ENCODE peak calls at places on chromosome 10, in eight cellular contexts. G is cardiac muscle cell, I is naive B cell, Z is mesendoderm, K is foreskin fibroblast, N is left kidney, V is A172, H is AG08395. Y is an unnamed sample.

GRCh38 chr10:11317936-11318670 is 293.3 kb downstream of the USP6NL start:
- DNase-seq in G (no peak), I (no peak), Z (no peak), K (no peak), N (no peak), V (no peak), H (no peak), Y (no peak)

GRCh38 chr10:34377833-34378232 is 437.3 kb downstream of the PARD3 start:
- DNase-seq in G (no peak), I (no peak), Z (peak), K (no peak), N (no peak), V (no peak), H (no peak), Y (no peak)

GRCh38 chr10:69421611-69422308 is 5.0 kb upstream of the TACR2 start:
- DNase-seq in G (no peak), I (no peak), Z (no peak), K (no peak), N (no peak), V (no peak), H (no peak), Y (no peak)

GRCh38 chr10:123882681-123883445 is 8.7 kb downstream of the CPXM2 start:
- DNase-seq in G (no peak), I (no peak), Z (no peak), K (no peak), N (no peak), V (no peak), H (no peak), Y (no peak)

GRCh38 chr10:7317799-7318446 is 92.9 kb downstream of the SFMBT2 start:
- DNase-seq in G (no peak), I (peak), Z (no peak), K (no peak), N (no peak), V (no peak), H (no peak), Y (no peak)

GRCh38 chr10:88150338-88150737 is 286.9 kb downstream of the PTEN start:
- DNase-seq in G (no peak), I (no peak), Z (no peak), K (peak), N (no peak), V (peak), H (peak), Y (no peak)

GRCh38 chr10:124152139-124152780 is 58.9 kb upstream of the CHST15 start:
- DNase-seq in G (no peak), I (no peak), Z (peak), K (peak), N (no peak), V (peak), H (peak), Y (peak)

GRCh38 chr10:68235591-68235990 is 3.7 kb upstream of the ATOH7 start:
- DNase-seq in G (no peak), I (no peak), Z (no peak), K (no peak), N (no peak), V (no peak), H (no peak), Y (no peak)

GRCh38 chr10:12846718-12847117 is 154.8 kb downstream of the CCDC3 start:
- DNase-seq in G (no peak), I (no peak), Z (peak), K (no peak), N (no peak), V (no peak), H (no peak), Y (no peak)

GRCh38 chr10:128064615-128065580 is 61.3 kb downstream of the MKI67 start:
- DNase-seq in G (no peak), I (peak), Z (no peak), K (peak), N (no peak), V (peak), H (peak), Y (peak)

GRCh38 chr10:117226813-117227451 is 14.0 kb upstream of the SLC18A2 start:
- DNase-seq in G (peak), I (no peak), Z (peak), K (no peak), N (peak), V (peak), H (peak), Y (no peak)

GRCh38 chr10:133278577-133279265 is 2.1 kb upstream of the ADAM8 start:
- DNase-seq in G (peak), I (peak), Z (no peak), K (peak), N (peak), V (peak), H (no peak), Y (no peak)

GRCh38 chr10:116961305-116962251 is 43.4 kb downstream of the SHTN1 start:
- DNase-seq in G (no peak), I (no peak), Z (peak), K (no peak), N (no peak), V (no peak), H (peak), Y (no peak)

GRCh38 chr10:4650572-4650971 is 175.4 kb upstream of the AKR1E2 start:
- DNase-seq in G (no peak), I (no peak), Z (no peak), K (peak), N (no peak), V (no peak), H (peak), Y (peak)

GRCh38 chr10:30447125-30447799 is 13.3 kb downstream of the MAP3K8 start:
- DNase-seq in G (no peak), I (no peak), Z (no peak), K (no peak), N (no peak), V (no peak), H (no peak), Y (no peak)

GRCh38 chr10:72310636-72311035 is 36.9 kb downstream of the DDIT4 start:
- DNase-seq in G (no peak), I (no peak), Z (no peak), K (no peak), N (no peak), V (peak), H (peak), Y (no peak)

GRCh38 chr10:126659750-126660149 is 10.7 kb downstream of the C10orf90 start:
- DNase-seq in G (no peak), I (no peak), Z (no peak), K (no peak), N (no peak), V (no peak), H (no peak), Y (no peak)

GRCh38 chr10:3755440-3756359 is 29.3 kb downstream of the KLF6 start:
- DNase-seq in G (peak), I (no peak), Z (no peak), K (peak), N (no peak), V (peak), H (peak), Y (no peak)

GRCh38 chr10:61164458-61165160 is 220.6 kb upstream of the RHOBTB1 start:
- DNase-seq in G (no peak), I (no peak), Z (no peak), K (peak), N (no peak), V (no peak), H (no peak), Y (no peak)

GRCh38 chr10:71069909-71070666 is 142.3 kb upstream of the UNC5B start:
- DNase-seq in G (no peak), I (no peak), Z (no peak), K (no peak), N (no peak), V (no peak), H (no peak), Y (no peak)

GRCh38 chr10:50993817-50994251 is 80.5 kb upstream of the PRKG1 start:
- DNase-seq in G (no peak), I (no peak), Z (no peak), K (peak), N (peak), V (no peak), H (peak), Y (peak)

GRCh38 chr10:129960493-129961273 is 3.4 kb downstream of the EBF3 start:
- DNase-seq in G (peak), I (no peak), Z (no peak), K (no peak), N (no peak), V (no peak), H (no peak), Y (no peak)

GRCh38 chr10:132626019-132626760 is 88.6 kb downstream of the INPP5A start:
- DNase-seq in G (peak), I (no peak), Z (no peak), K (no peak), N (no peak), V (no peak), H (no peak), Y (no peak)

GRCh38 chr10:26624017-26624416 is 73.5 kb upstream of the PDSS1 start:
- DNase-seq in G (no peak), I (no peak), Z (no peak), K (no peak), N (no peak), V (no peak), H (no peak), Y (no peak)

GRCh38 chr10:124298891-124299290 is 119.8 kb downstream of the OAT start:
- DNase-seq in G (no peak), I (no peak), Z (no peak), K (no peak), N (no peak), V (no peak), H (no peak), Y (no peak)

GRCh38 chr10:118471863-118472262 is 123.6 kb downstream of the PRLHR start:
- DNase-seq in G (no peak), I (no peak), Z (peak), K (peak), N (no peak), V (no peak), H (peak), Y (peak)

GRCh38 chr10:32337343-32337742 is 9.6 kb downstream of the EPC1 start:
- DNase-seq in G (peak), I (no peak), Z (no peak), K (no peak), N (no peak), V (no peak), H (no peak), Y (no peak)

GRCh38 chr10:130138479-130138866 is 2.3 kb downstream of the GLRX3 start:
- DNase-seq in G (no peak), I (no peak), Z (peak), K (peak), N (no peak), V (peak), H (peak), Y (no peak)

GRCh38 chr10:17368708-17369272 is 85.6 kb downstream of the ST8SIA6 start:
- DNase-seq in G (no peak), I (no peak), Z (no peak), K (no peak), N (no peak), V (no peak), H (no peak), Y (no peak)

GRCh38 chr10:99667108-99667751 is 7.9 kb downstream of the ENTPD7 start:
- DNase-seq in G (no peak), I (no peak), Z (no peak), K (peak), N (no peak), V (peak), H (peak), Y (peak)

GRCh38 chr10:131002031-131002861 is 309.3 kb downstream of the TCERG1L start:
- DNase-seq in G (no peak), I (no peak), Z (no peak), K (no peak), N (peak), V (no peak), H (no peak), Y (no peak)

GRCh38 chr10:103564799-103565365 is 71.4 kb downstream of the NEURL1 start:
- DNase-seq in G (peak), I (no peak), Z (peak), K (no peak), N (no peak), V (no peak), H (peak), Y (no peak)

GRCh38 chr10:35074266-35074665 is 15.9 kb downstream of the CUL2 start:
- DNase-seq in G (no peak), I (no peak), Z (no peak), K (no peak), N (no peak), V (peak), H (no peak), Y (no peak)

GRCh38 chr10:11042375-11042774 is 24.7 kb downstream of the CELF2 start:
- DNase-seq in G (no peak), I (no peak), Z (no peak), K (peak), N (no peak), V (no peak), H (no peak), Y (no peak)

GRCh38 chr10:129922598-129923123 is 41.4 kb downstream of the EBF3 start:
- DNase-seq in G (no peak), I (no peak), Z (no peak), K (no peak), N (no peak), V (no peak), H (no peak), Y (no peak)

Y was measured in GM04503.